ENCODE peak calls at places on chromosomes 6 and 20, in six cellular contexts. L is HCT116, V is K562, W is H1, K is HepG2, P is GM12878. N is an unnamed sample.

GRCh38 chr20:51221791-51222408 is 199.0 kb upstream of the KCNG1 start:
- DNase-seq in V (no peak), W (peak; percentile 55), L (peak; percentile 40), K (no peak), P (no peak), N (no peak)

GRCh38 chr6:170047813-170048212 is 243.1 kb downstream of the DLL1 start:
- DNase-seq in P (no peak), W (no peak), L (no peak), K (no peak), V (no peak), N (no peak)

GRCh38 chr6:129491436-129491835 is 218.5 kb downstream of the ARHGAP18 start:
- DNase-seq in P (no peak), W (no peak), V (no peak), K (no peak), L (no peak), N (no peak)

GRCh38 chr6:73362358-73362757 is at the start of gene KHDC3L:
- DNase-seq in K (no peak), W (no peak), L (no peak), P (no peak), V (no peak), N (no peak)

GRCh38 chr6:69719602-69720193 is 77.1 kb downstream of the LMBRD1 start:
- DNase-seq in L (peak; percentile 2), V (peak; percentile 11), P (no peak), K (peak; percentile 21), W (no peak), N (no peak)

GRCh38 chr6:50147371-50147770 is 97.6 kb upstream of the DEFB112 start:
- DNase-seq in K (no peak), P (no peak), W (no peak), V (no peak), L (no peak), N (no peak)

GRCh38 chr20:63941282-63942060 is 14.7 kb downstream of the UCKL1 start:
- DNase-seq in K (no peak), V (peak; percentile 93), P (no peak), L (no peak), W (peak; percentile 86), N (no peak)

GRCh38 chr6:151119823-151120524 is 119.8 kb upstream of the AKAP12 start:
- DNase-seq in W (no peak), L (peak; percentile 43), P (no peak), K (peak; percentile 96), V (no peak), N (no peak)

GRCh38 chr6:143842468-143842901 is 653 bp upstream of the LTV1 start:
- DNase-seq in V (no peak), P (no peak), L (no peak), K (no peak), W (no peak), N (no peak)

GRCh38 chr20:54199721-54200176 is 8.1 kb upstream of the PFDN4 start:
- DNase-seq in P (peak; percentile 39), W (peak; percentile 91), V (peak; percentile 62), K (peak; percentile 82), L (peak; percentile 71), N (peak; percentile 80)

GRCh38 chr6:122207794-122208193 is 191.7 kb upstream of the HSF2 start:
- DNase-seq in V (no peak), K (no peak), L (no peak), W (no peak), P (no peak), N (no peak)

GRCh38 chr6:35368038-35368887 is 25.9 kb downstream of the PPARD start:
- DNase-seq in V (no peak), L (peak; percentile 93), W (no peak), K (peak; percentile 96), P (no peak), N (no peak)

GRCh38 chr6:80020381-80021120 is 16.1 kb downstream of the TTK start:
- DNase-seq in W (no peak), L (no peak), K (peak; percentile 64), P (no peak), V (no peak), N (no peak)

GRCh38 chr6:31659649-31660223 is 842 bp downstream of the C6orf47 start:
- DNase-seq in W (no peak), K (no peak), P (no peak), V (no peak), L (no peak), N (no peak)

GRCh38 chr6:117448732-117449131 is 23.0 kb upstream of the ROS1 start:
- DNase-seq in P (no peak), L (no peak), V (no peak), K (no peak), W (no peak), N (no peak)

GRCh38 chr20:49938173-49939163 is 2.3 kb downstream of the RNF114 start:
- DNase-seq in W (no peak), K (no peak), L (no peak), P (no peak), V (no peak), N (no peak)

GRCh38 chr20:59014680-59015389 is 4.4 kb upstream of the TUBB1 start:
- DNase-seq in V (no peak), K (no peak), P (no peak), W (peak; percentile 36), L (no peak), N (no peak)
- TF ChIP-seq ZNF274 in V (no peak), K (no peak), P (no peak), W (no peak), L (no peak), N (no peak)

DNA sequence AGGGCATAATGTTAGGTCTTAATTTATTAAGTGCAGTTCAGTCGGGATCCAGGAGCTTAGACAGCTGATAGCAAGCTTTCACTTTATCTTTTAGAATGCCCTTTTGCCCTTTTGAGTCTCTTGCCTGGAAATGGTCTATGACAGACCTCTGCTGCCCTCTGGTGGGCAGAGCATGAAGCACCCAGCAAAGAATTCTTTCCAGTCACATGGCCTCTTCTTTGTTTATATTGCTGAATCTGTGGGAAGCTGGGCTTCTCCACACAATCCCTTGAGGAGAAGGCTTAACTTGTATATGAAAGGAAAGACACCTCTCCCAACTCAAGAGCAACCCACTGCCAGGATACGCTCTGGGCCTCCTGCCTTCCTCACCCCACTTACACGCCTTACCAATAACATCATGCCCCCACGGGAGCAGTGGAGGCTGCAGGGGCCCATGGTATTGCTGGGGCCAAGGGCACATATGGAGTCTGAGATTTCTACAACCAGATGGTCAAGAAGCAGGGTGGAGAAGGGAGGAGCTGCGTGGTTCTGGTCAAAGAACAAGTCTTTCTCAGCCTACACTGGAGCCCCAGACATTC is 20.4 kb downstream of the WFDC3 start:
- DNase-seq in P (peak; percentile 48), V (peak; percentile 75), W (peak; percentile 91), K (peak; percentile 92), L (peak; percentile 61), N (peak; percentile 93)
- H3K9ac ChIP-seq in P (no peak overlapping the region), V (no peak overlapping the region), W (no peak overlapping the region), K (no peak overlapping the region), L (no peak overlapping the region), N (peak overlapping the region; percentile 24)

GRCh38 chr6:113187671-113188070 is 669.5 kb upstream of the MARCKS start:
- DNase-seq in V (no peak), L (no peak), W (no peak), K (no peak), P (no peak), N (no peak)
- TF ChIP-seq ZNF274 in V (no peak), L (no peak), W (no peak), K (no peak), P (no peak), N (no peak)

DNA sequence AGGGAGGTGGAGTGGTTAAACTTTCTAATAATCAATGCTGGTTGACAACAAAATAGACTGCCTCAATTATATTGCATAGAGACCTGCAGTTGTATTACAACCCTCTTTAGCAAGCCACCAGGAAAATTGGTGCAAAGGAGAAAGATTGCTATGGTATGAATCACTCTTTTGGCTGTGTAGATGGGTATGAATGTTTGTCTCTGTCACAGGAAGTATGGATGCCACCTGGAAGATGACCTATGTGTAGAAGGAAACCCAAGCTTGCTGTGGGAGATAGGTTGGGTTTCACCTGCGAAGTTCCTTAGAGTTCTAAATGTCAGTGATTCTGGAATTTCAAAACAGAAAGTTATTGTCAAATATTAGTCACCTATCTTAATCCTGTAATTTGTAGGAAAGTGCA is 134.6 kb downstream of the SOBP start:
- DNase-seq in V (no peak), W (no peak), L (no peak), K (no peak), P (no peak), N (no peak)
- H3K9ac ChIP-seq in V (no peak overlapping the region), W (no peak overlapping the region), L (no peak overlapping the region), K (no peak overlapping the region), P (no peak overlapping the region), N (no peak overlapping the region)

GRCh38 chr20:37945034-37945660 is 42.2 kb downstream of the VSTM2L start:
- DNase-seq in P (no peak), L (no peak), V (no peak), K (no peak), W (peak; percentile 38), N (no peak)

GRCh38 chr20:37947943-37948342 is 45.0 kb downstream of the VSTM2L start:
- DNase-seq in V (no peak), K (no peak), L (no peak), W (no peak), P (no peak), N (no peak)

GRCh38 chr20:37944456-37944981 is 41.6 kb downstream of the VSTM2L start:
- DNase-seq in K (no peak), V (no peak), L (no peak), P (no peak), W (peak; percentile 40), N (no peak)

GRCh38 chr20:37948956-37949355 is 46.0 kb downstream of the VSTM2L start:
- DNase-seq in P (no peak), L (no peak), V (no peak), K (no peak), W (peak; percentile 7), N (no peak)

GRCh38 chr20:37946946-37947345 is 44.0 kb downstream of the VSTM2L start:
- DNase-seq in V (no peak), L (no peak), K (no peak), P (no peak), W (peak; percentile 10), N (no peak)
- TF ChIP-seq ZNF274 in V (no peak), L (no peak), K (no peak), P (no peak), W (no peak), N (no peak)

GRCh38 chr6:4902363-4902762 is 101.5 kb downstream of the RPP40 start:
- DNase-seq in K (no peak), L (no peak), W (no peak), V (no peak), P (no peak), N (no peak)
- H3K9ac ChIP-seq in K (no peak overlapping the region), L (no peak overlapping the region), W (no peak overlapping the region), V (no peak overlapping the region), P (no peak overlapping the region), N (no peak overlapping the region)

GRCh38 chr6:47109281-47109680 is 67.1 kb upstream of the ADGRF1 start:
- DNase-seq in K (no peak), V (no peak), L (no peak), P (no peak), W (no peak), N (no peak)

GRCh38 chr6:47106216-47106615 is 64.1 kb upstream of the ADGRF1 start:
- DNase-seq in L (no peak), V (no peak), W (no peak), K (no peak), P (no peak), N (no peak)

GRCh38 chr6:47105469-47106188 is 63.5 kb upstream of the ADGRF1 start:
- DNase-seq in K (no peak), W (no peak), P (no peak), V (no peak), L (no peak), N (peak; percentile 75)

GRCh38 chr6:47103931-47104330 is 61.8 kb upstream of the ADGRF1 start:
- DNase-seq in P (no peak), W (no peak), L (no peak), K (no peak), V (no peak), N (no peak)

GRCh38 chr6:47106721-47107197 is 64.6 kb upstream of the ADGRF1 start:
- DNase-seq in P (no peak), L (no peak), W (no peak), K (peak; percentile 89), V (no peak), N (peak; percentile 57)
- TF ChIP-seq ZNF274 in P (no peak), L (no peak), W (no peak), K (no peak), V (no peak), N (no peak)

N was measured in NT2/D1.